ENCODE peak calls at places on chromosomes 2 and 18, in four cellular contexts. T is HCT116, E is sigmoid colon, S is endothelial cell of umbilical vein. Q is an unnamed sample.

GRCh38 chr2:233831861-233832260 is 22.5 kb downstream of the HJURP start:
- DNase-seq in T (no peak), E (peak; percentile 14), S (no peak), Q (no peak)

GRCh38 chr18:69250305-69251151 is 150.2 kb upstream of the DOK6 start:
- DNase-seq in T (no peak), E (no peak), S (no peak), Q (no peak)

GRCh38 chr2:145114726-145115125 is 594.8 kb upstream of the ZEB2 start:
- DNase-seq in T (no peak), E (no peak), S (peak; percentile 37), Q (no peak)

GRCh38 chr18:3441290-3441689 is 8.7 kb upstream of the TGIF1 start:
- DNase-seq in T (no peak), E (no peak), S (peak; percentile 50), Q (peak; percentile 49)

GRCh38 chr2:2057125-2057721 is 273.9 kb downstream of the MYT1L start:
- DNase-seq in T (peak; percentile 2), E (peak; percentile 72), S (peak; percentile 1), Q (peak; percentile 19)

GRCh38 chr2:31937741-31938140 is 73.1 kb downstream of the MEMO1 start:
- DNase-seq in T (no peak), E (no peak), S (no peak), Q (no peak)

GRCh38 chr2:228059735-228060134 is 121.8 kb downstream of the SPHKAP start:
- DNase-seq in T (no peak), E (no peak), S (no peak), Q (no peak)

GRCh38 chr2:147525724-147526489 is 318.9 kb upstream of the ACVR2A start:
- DNase-seq in T (no peak), E (no peak), S (no peak), Q (peak; percentile 70)

GRCh38 chr2:101697794-101698418 is 399 bp downstream of the MAP4K4 start:
- DNase-seq in T (no peak), E (no peak), S (no peak), Q (peak; percentile 24)

GRCh38 chr2:226888378-226888915 is 52.6 kb downstream of the RHBDD1 start:
- DNase-seq in T (no peak), E (no peak), S (no peak), Q (no peak)

GRCh38 chr2:10163498-10164486 is 41.3 kb downstream of the RRM2 start:
- DNase-seq in T (no peak), E (no peak), S (peak; percentile 80), Q (no peak)

GRCh38 chr2:144382848-144383247 is 137.1 kb downstream of the ZEB2 start:
- DNase-seq in T (no peak), E (no peak), S (no peak), Q (no peak)

GRCh38 chr2:209008636-209009287 is 415.1 kb upstream of the MAP2 start:
- DNase-seq in T (no peak), E (no peak), S (no peak), Q (no peak)

GRCh38 chr2:182319556-182319955 is 107.3 kb downstream of the PDE1A start:
- DNase-seq in T (no peak), E (no peak), S (no peak), Q (no peak)

GRCh38 chr2:158202151-158202778 is 100.6 kb downstream of the UPP2 start:
- DNase-seq in T (no peak), E (no peak), S (peak; percentile 76), Q (no peak)

GRCh38 chr2:71477231-71477681 is 23.9 kb downstream of the DYSF start:
- DNase-seq in T (no peak), E (peak; percentile 50), S (no peak), Q (no peak)

GRCh38 chr2:73759904-73760303 is 20.0 kb downstream of the DUSP11 start:
- DNase-seq in T (no peak), E (no peak), S (no peak), Q (no peak)

GRCh38 chr2:54954705-54955357 is 95.4 kb downstream of the RTN4 start:
- DNase-seq in T (no peak), E (no peak), S (no peak), Q (no peak)

GRCh38 chr2:74416721-74417120 is 4.7 kb downstream of the C2orf81 start:
- DNase-seq in T (no peak), E (no peak), S (no peak), Q (no peak)

GRCh38 chr18:23158884-23159820 is 23.9 kb downstream of the CABLES1 start:
- DNase-seq in T (no peak), E (peak; percentile 36), S (no peak), Q (no peak)

GRCh38 chr2:46134531-46135229 is 162.5 kb upstream of the EPAS1 start:
- DNase-seq in T (no peak), E (peak; percentile 80), S (no peak), Q (no peak)

GRCh38 chr2:85796549-85797262 is 42.9 kb downstream of the ATOH8 start:
- DNase-seq in T (no peak), E (peak; percentile 67), S (peak; percentile 21), Q (no peak)

GRCh38 chr2:235204923-235205322 is 253.1 kb downstream of the SH3BP4 start:
- DNase-seq in T (no peak), E (no peak), S (no peak), Q (no peak)

DNA sequence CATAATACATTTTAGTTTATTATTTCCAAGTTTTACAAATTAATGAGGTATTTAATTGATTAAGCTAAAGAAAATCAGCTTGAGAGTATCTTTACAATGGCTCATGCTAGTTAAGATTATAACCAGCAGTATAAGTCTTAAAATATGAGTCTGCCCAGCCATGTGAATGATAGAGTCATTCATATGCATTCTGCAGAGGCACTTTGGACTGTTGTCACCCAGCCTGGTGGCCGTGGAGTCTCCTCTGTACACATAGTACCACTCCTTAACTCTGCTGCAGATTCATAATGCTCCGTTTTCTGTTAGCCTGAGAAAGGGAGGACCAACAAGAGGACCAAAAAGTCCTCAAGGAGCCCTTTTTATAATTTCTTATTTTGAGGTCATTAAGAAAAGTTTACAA is 148.8 kb downstream of the MYO1B start:
- DNase-seq in T (no peak), E (no peak), S (no peak), Q (no peak)
- H3K36me3 ChIP-seq in T (peaks cover 28% of the 10 kb centered on the region), E (no peaks in the 10 kb centered on the region), S (no peaks in the 10 kb centered on the region), Q (peaks cover 20% of the 10 kb centered on the region)

GRCh38 chr18:13730486-13730885 is 4.0 kb downstream of the RNMT start:
- DNase-seq in T (no peak), E (no peak), S (no peak), Q (no peak)

GRCh38 chr18:13726228-13726971 is at the start of the genes FAM210A and RNMT:
- DNase-seq in T (peak; percentile 90), E (peak; percentile 98), S (peak; percentile 97), Q (peak; percentile 95)

GRCh38 chr18:13725566-13726227 is 661 bp downstream of the FAM210A start:
- DNase-seq in T (no peak), E (no peak), S (peak; percentile 22), Q (peak; percentile 2)

GRCh38 chr18:13726972-13727331 is 479 bp downstream of the RNMT start:
- DNase-seq in T (no peak), E (peak; percentile 85), S (no peak), Q (peak; percentile 45)
- H3K4me1 ChIP-seq in T (peaks cover 4% of the 10 kb centered on the region), E (peaks cover 27% of the 10 kb centered on the region), S (peaks cover 19% of the 10 kb centered on the region), Q (peaks cover 31% of the 10 kb centered on the region)

DNA sequence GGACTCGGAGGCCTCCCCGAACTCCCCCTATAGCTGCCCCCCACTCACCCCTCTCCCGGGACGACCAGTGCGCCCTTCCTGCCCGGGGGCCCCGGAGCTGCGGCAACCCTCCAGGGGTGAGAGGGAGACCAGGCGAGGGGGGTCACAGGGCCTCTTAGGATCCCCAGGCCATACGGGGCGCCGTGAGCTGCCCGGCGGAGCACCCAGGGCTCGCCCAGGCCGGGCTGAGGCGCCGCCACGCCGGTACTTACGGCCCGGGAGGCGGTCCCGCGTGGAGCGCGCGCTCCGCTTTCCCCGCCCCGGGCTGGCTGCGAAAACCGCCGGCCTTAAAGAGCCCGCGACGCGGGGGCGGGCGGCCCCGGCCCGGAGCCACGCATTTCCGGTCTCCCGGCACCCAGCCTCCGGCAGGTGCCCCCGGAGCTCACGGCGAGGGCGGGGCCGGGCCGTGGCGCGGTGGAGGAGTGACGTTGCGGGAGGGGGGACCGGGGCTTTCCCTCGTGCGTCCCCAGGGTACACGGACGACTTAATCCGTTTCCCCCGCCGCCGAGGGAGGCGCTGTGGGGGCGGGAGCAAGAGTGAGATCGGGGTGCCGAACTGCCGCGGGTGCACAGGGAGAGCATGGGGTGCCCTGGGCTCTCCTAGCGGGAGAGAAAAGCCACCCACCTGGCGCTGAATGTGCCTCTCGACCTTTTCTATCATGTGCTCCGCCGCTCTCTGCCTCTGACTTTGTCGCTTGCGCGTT is at the start of gene METTL21A:
- DNase-seq in T (peak; percentile 77), E (peak; percentile 93), S (peak; percentile 86), Q (peak; percentile 94)
- TF ChIP-seq POLR2A in T (peak; percentile 45), E (peak; percentile 29), S (no peak), Q (peak; percentile 71)

DNA sequence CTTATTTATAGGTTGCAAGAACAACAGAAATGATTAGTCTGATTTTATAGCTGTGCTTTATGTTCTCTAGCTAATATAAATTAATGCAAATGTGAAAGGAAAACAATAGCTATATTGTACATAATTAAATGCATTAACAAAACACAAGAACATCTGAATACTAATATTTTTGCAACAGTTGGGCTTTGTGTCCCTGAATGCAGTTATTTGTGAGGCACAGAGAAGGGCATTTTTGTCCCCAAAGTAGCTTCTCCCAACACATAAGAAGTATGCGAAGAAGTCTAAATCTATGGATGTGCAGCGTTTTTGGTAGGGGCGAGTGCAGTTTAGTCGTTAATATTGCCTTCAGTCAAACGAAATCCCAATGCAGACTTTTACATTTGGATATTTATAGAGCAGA is 110.0 kb downstream of the MBP start:
- DNase-seq in T (no peak), E (no peak), S (no peak), Q (no peak)
- H3K36me3 ChIP-seq in T (no peaks in the 10 kb centered on the region), E (no peaks in the 10 kb centered on the region), S (no peaks in the 10 kb centered on the region), Q (no peaks in the 10 kb centered on the region)

DNA sequence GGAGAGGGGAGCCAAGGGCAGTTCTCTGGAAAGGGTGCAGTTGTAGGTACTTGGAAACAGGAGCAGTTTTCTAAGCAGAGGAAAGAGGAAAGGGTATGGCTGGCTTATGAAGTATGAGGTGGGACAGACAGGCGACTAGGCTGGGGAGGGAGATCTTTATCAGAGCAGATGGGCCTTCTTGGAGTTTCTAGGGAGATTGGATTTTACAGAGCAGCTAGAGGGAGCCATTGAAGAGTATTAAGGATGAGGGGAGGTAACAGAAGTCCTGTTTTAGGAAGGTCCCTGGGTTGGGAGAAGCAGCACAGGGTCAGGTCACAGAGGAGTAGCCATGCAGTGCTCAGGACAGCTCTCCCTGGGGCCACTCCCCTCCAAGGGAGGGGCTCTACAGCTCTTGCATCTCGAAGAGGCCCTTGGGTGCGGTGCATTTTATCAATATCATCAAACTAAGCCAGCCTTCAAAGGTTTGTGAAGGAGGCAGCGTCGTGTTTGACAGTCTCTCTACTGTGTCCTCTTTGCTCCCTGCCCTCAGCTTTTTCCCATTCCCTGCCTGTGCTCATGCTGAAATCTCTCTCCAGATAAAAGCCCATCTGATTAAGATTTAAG is 154.3 kb downstream of the SETBP1 start:
- DNase-seq in T (no peak), E (no peak), S (no peak), Q (no peak)
- H3K4me1 ChIP-seq in T (no peaks in the 10 kb centered on the region), E (peaks cover 89% of the 10 kb centered on the region), S (no peaks in the 10 kb centered on the region), Q (peaks cover 40% of the 10 kb centered on the region)

GRCh38 chr2:96114903-96115581 is 1.3 kb downstream of the ADRA2B start:
- DNase-seq in T (no peak), E (no peak), S (no peak), Q (no peak)

GRCh38 chr2:96115631-96116423 is 544 bp downstream of the ADRA2B start:
- DNase-seq in T (no peak), E (no peak), S (no peak), Q (no peak)

GRCh38 chr2:96117701-96118588 is 1.6 kb upstream of the ADRA2B start:
- DNase-seq in T (no peak), E (peak; percentile 61), S (no peak), Q (no peak)

GRCh38 chr2:96116879-96117533 is 635 bp upstream of the ADRA2B start:
- DNase-seq in T (no peak), E (no peak), S (peak; percentile 17), Q (peak; percentile 48)

GRCh38 chr2:96116424-96116878 is at the start of gene ADRA2B:
- DNase-seq in T (peak; percentile 47), E (peak; percentile 60), S (peak; percentile 19), Q (peak; percentile 82)
- TF ChIP-seq POLR2A in T (no peak), E (no peak), S (no peak), Q (no peak)

GRCh38 chr2:38731684-38732221 is 19.4 kb downstream of the SRSF7 start:
- DNase-seq in T (no peak), E (no peak), S (no peak), Q (no peak)
- H3K36me3 ChIP-seq in T (peaks cover 3% of the 10 kb centered on the region), E (peaks cover 11% of the 10 kb centered on the region), S (no peaks in the 10 kb centered on the region), Q (no peaks in the 10 kb centered on the region)

Q was measured in body of pancreas.